ENCODE peak calls at places on chromosomes 12 and 14, in eight cellular contexts. I is pancreas; P is right atrium auricular region; R is CD8-positive, alpha-beta T cell; Y is upper lobe of right lung; T is esophagus squamous epithelium; L is uterus; V is SJSA1. N is an unnamed sample. For H3K4me1 and H3K9me3, the result is how much of the 10 kb centered on the place peaks cover.

GRCh38 chr14:71005076-71005475 is 97.8 kb downstream of the PCNX1 start:
- DNase-seq in R (no peak), L (no peak), V (no peak), T (no peak), I (no peak), P (no peak), Y (no peak), N (no peak)

GRCh38 chr12:46461907-46462605 is 89.5 kb upstream of the SLC38A2 start:
- DNase-seq in V (peak), P (no peak), L (no peak), T (no peak), I (no peak), R (no peak), Y (no peak), N (no peak)

GRCh38 chr12:115443351-115443938 is 759.5 kb upstream of the TBX3 start:
- DNase-seq in V (no peak), T (no peak), Y (no peak), R (no peak), P (no peak), I (no peak), L (no peak), N (no peak)

GRCh38 chr12:92538970-92539749 is 163.6 kb upstream of the PLEKHG7 start:
- DNase-seq in R (no peak), I (no peak), Y (no peak), P (no peak), V (no peak), T (no peak), L (peak), N (no peak)

GRCh38 chr12:39127401-39127800 is 222.0 kb upstream of the CPNE8 start:
- DNase-seq in P (no peak), I (no peak), T (no peak), Y (no peak), R (no peak), V (peak), L (no peak), N (no peak)

GRCh38 chr14:77059276-77059934 is 30.9 kb upstream of the IRF2BPL start:
- DNase-seq in I (no peak), V (peak), P (no peak), T (no peak), L (peak), Y (no peak), R (no peak), N (no peak)

GRCh38 chr12:49909826-49910225 is 6.1 kb upstream of the FAIM2 start:
- DNase-seq in I (no peak), V (no peak), Y (peak), T (no peak), L (no peak), R (no peak), P (no peak), N (peak)

GRCh38 chr14:24965934-24966593 is 83.9 kb downstream of the STXBP6 start:
- DNase-seq in L (peak), Y (no peak), R (no peak), I (no peak), P (peak), V (peak), T (no peak), N (no peak)

GRCh38 chr12:89363582-89363981 is 11.3 kb upstream of the DUSP6 start:
- DNase-seq in L (no peak), T (no peak), Y (no peak), I (no peak), V (no peak), P (no peak), R (no peak), N (no peak)

GRCh38 chr12:57389033-57389432 is 41.8 kb downstream of the R3HDM2 start:
- DNase-seq in P (no peak), V (peak), Y (no peak), T (no peak), L (no peak), I (no peak), R (no peak), N (no peak)

GRCh38 chr14:33335366-33335765 is 396.7 kb downstream of the NPAS3 start:
- DNase-seq in I (no peak), R (no peak), P (no peak), V (peak), L (no peak), T (no peak), Y (no peak), N (no peak)

GRCh38 chr14:61360796-61361526 is 39.6 kb downstream of the PRKCH start:
- DNase-seq in I (no peak), T (no peak), V (no peak), Y (no peak), P (no peak), R (no peak), L (no peak), N (no peak)

DNA sequence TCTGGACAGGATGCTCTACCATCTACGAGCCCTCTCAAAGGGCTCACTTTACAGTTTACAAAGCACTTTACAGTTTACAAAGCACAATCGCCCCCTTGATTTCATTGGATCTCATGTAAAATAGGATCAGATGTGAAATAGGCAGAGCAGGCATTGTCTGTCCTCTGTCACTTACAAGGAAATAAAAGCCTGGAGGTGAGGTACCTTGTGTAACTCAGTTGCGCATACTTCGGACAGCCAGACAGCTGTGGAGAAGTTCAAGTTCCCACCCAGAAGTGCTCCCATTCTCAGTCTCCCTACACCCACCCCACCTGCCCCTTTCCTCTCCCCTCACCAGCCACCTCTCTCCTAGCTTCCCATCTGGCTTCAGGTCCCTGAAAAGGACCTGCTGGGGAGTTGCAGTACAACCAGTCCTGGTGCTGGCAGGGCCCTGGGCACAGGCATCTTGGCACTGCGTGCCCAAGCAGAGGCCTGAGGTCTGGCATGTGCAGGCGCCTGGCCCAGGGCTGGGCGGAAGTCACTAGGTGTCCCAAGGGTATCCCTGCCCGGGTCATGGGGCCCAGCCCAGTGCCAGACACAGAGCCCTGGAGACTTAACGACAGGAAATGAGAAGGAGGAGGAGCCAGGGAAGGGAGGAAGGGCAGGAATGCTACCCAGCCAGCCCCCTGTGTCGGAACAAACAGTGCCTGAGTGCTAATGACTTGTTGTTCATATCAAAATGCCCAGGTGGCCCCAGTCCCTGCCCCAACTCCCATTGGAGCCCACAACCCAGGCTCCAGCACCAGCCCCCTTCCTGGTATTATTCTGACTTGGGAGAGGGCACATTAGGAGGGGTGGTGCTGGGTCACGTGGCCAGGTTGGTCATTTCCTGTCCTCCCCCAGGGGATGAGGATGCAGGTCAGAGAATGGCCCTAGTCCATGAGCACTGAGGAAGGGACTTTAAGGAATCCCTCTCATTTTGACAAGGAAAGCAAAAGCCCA is 5.4 kb downstream of the RAPGEF3 start:
- DNase-seq in Y (peak), P (peak), L (peak), T (no peak), I (peak), R (no peak), V (no peak), N (peak)
- H3K4me1 ChIP-seq in Y (half or more), P (under half), L (under half), T (half or more), I (under half), R (under half), V (under half), N (half or more)

GRCh38 chr12:75975692-75976091 is 55.9 kb downstream of the PHLDA1 start:
- DNase-seq in R (no peak), Y (no peak), V (no peak), L (no peak), P (no peak), T (no peak), I (no peak), N (no peak)
- H3K27ac ChIP-seq in R (no peak), Y (no peak), V (no peak), L (no peak), P (no peak), T (peak), I (no peak), N (no peak)

GRCh38 chr14:68986225-68986624 is 7.1 kb upstream of the ACTN1 start:
- DNase-seq in I (no peak), P (no peak), V (no peak), L (no peak), T (no peak), R (no peak), Y (no peak), N (no peak)
- H3K9me3 ChIP-seq in I (under half), P (under half), V (under half), L (under half), T (under half), R (under half), Y (under half), N (under half)

GRCh38 chr14:103623308-103623707 is 5.7 kb upstream of the KLC1 start:
- DNase-seq in T (no peak), Y (no peak), L (no peak), I (no peak), R (no peak), P (no peak), V (no peak), N (no peak)
- H3K4me1 ChIP-seq in T (under half), Y (under half), L (under half), I (under half), R (under half), P (under half), V (under half), N (under half)

DNA sequence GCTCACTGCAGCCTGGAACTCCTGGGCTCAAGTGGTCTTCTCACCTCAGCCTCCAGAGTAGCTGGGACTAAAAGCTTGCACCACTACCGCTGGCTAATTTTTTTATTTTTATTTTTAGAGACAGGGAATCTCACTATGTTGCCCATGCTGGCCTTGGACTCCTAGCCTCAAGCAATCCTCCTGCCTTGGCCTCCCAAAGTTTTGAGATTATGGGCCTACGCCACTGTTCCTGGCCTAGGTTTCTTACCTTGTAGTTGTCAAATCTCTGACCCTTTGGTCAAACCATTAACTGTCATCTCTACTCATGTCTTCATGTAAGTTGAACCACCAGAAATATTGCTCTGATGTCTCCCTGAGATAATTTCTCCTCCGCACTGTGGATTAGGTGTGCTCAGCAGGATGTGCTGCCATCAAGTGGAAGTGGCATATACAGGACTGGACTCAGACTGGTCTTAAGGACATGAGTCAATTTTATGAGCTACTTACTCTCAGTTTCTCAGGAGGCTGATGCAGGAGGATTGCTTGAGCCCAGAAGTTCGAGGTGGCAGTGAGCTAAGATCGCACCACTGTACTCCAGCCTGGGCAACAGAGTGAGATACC is 28.5 kb downstream of the ACTR6 start:
- DNase-seq in L (no peak), R (no peak), I (no peak), V (no peak), P (no peak), T (no peak), Y (no peak), N (no peak)
- H3K27ac ChIP-seq in L (no peak), R (no peak), I (no peak), V (no peak), P (no peak), T (no peak), Y (no peak), N (no peak)

DNA sequence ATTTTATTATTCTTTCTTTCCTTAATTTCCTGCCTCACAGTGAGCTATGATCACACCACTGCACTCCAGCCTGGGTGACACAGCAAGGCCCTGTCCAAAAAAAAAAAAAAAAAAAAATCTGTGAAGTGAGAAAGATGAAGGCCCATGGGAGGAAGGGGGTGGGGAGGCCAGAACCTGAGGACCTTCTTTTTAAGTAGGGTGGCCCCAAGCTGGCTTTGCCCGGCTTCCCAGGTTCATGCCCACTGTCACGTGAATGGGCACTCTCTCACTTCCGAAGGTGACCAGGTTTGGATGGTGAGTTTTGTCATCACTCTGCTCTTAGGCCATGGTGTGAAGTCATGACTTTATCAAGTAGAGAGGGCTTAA is 82.3 kb downstream of the TNFAIP2 start:
- DNase-seq in I (no peak), R (no peak), T (no peak), V (no peak), Y (no peak), L (peak), P (no peak), N (no peak)
- H3K9me3 ChIP-seq in I (under half), R (under half), T (under half), V (under half), Y (under half), L (under half), P (under half), N (under half)

DNA sequence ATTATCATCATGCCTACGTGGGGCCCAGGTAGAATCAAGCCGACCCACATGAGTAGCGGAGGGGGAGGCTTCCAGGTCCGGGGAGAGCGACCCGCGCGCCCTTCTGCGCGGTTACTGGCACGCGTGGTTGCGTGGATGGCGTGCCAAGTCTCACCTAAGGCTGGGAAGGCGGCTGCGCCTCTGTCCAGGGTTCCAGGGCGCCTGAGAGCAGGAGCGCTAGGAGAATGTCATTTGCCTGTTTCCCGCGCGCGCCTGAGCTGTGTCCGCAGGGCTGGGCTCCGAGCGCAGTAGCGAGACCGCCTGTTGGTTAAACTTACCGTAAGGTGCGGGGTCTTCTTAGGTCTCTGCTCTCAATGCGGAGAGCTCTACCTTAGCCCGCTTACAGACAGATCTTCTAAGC is 1539.3 kb upstream of the TMEM132C start:
- DNase-seq in Y (no peak), I (peak), L (no peak), T (no peak), P (no peak), R (no peak), V (no peak), N (no peak)
- H3K4me1 ChIP-seq in Y (under half), I (under half), L (under half), T (under half), P (under half), R (under half), V (under half), N (under half)

GRCh38 chr12:132967736-132968135 is 11.6 kb upstream of the ZNF605 start:
- DNase-seq in P (no peak), I (no peak), Y (no peak), T (no peak), V (no peak), L (no peak), R (no peak), N (no peak)

GRCh38 chr12:132966676-132967415 is 10.7 kb upstream of the ZNF605 start:
- DNase-seq in P (no peak), L (no peak), I (no peak), Y (no peak), R (no peak), T (no peak), V (no peak), N (no peak)

GRCh38 chr12:132965796-132966195 is 9.7 kb upstream of the ZNF605 start:
- DNase-seq in Y (no peak), V (no peak), L (no peak), P (no peak), T (no peak), I (no peak), R (no peak), N (no peak)
- H3K27ac ChIP-seq in Y (no peak), V (no peak), L (no peak), P (no peak), T (no peak), I (no peak), R (no peak), N (no peak)

GRCh38 chr14:26286066-26286791 is 311.6 kb downstream of the NOVA1 start:
- DNase-seq in I (no peak), L (peak), Y (no peak), T (no peak), R (no peak), P (no peak), V (no peak), N (no peak)

GRCh38 chr14:26281280-26281998 is 316.4 kb downstream of the NOVA1 start:
- DNase-seq in T (no peak), L (no peak), R (no peak), P (no peak), I (no peak), Y (no peak), V (no peak), N (no peak)

GRCh38 chr14:26290007-26290530 is 307.8 kb downstream of the NOVA1 start:
- DNase-seq in L (no peak), I (no peak), R (no peak), Y (no peak), T (no peak), P (no peak), V (no peak), N (no peak)

GRCh38 chr14:26282578-26282977 is 315.3 kb downstream of the NOVA1 start:
- DNase-seq in Y (no peak), R (no peak), P (no peak), I (no peak), V (no peak), T (no peak), L (no peak), N (no peak)

DNA sequence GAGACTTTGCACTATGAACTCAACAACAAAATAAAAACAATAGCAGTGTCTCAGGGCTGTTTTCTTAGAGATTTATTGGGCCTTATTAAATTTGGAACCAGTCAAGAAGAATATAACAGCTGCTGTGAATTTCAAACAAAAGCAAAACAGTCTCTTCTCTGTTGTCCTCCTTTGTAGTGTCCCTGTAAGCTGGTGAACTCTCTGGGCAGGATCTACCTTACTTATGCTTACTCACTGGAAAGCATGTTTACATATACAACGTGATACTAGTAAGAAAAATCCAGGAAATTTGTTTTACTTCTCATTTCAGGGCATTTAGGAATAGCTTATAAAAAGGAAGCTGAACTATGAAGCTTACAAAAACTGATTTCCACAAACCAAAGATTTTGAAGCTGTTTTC is 311.0 kb downstream of the NOVA1 start:
- DNase-seq in V (no peak), Y (no peak), R (no peak), L (no peak), T (no peak), P (no peak), I (no peak), N (no peak)
- H3K9me3 ChIP-seq in V (under half), Y (under half), R (under half), L (under half), T (under half), P (under half), I (under half), N (under half)

GRCh38 chr12:113259499-113259953 is 38.3 kb downstream of the TPCN1 start:
- DNase-seq in L (peak), I (peak), Y (no peak), P (peak), T (no peak), V (no peak), R (no peak), N (peak)

GRCh38 chr12:113260636-113261300 is 39.5 kb downstream of the TPCN1 start:
- DNase-seq in P (no peak), V (no peak), L (no peak), I (no peak), R (no peak), Y (no peak), T (no peak), N (no peak)

GRCh38 chr12:113257564-113257963 is 36.3 kb downstream of the TPCN1 start:
- DNase-seq in R (no peak), P (no peak), V (no peak), L (no peak), T (no peak), Y (no peak), I (no peak), N (no peak)

GRCh38 chr12:113261847-113262470 is 40.7 kb downstream of the TPCN1 start:
- DNase-seq in P (no peak), T (no peak), Y (no peak), L (no peak), I (no peak), V (no peak), R (no peak), N (no peak)

DNA sequence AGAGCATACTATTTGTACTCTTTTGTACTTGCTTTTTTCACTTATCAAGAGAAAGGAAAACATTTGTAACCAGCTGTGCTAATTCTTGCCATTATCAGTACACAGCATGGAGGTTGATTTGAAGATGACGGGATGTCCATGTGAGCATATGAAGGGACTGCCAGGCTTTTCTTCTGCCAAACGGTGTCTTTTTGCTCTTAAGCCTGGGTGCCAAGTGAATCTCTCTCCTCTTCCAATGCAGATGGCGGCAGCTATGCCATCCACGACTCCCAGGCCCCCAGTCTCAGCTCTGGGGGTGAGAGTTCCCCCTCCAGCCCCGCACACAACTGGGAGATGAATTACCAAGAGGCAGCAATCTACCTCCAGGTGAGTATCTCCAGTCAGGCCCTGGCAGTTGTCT is 38.9 kb downstream of the TPCN1 start:
- DNase-seq in V (no peak), R (no peak), P (no peak), L (no peak), T (no peak), Y (no peak), I (peak), N (no peak)
- H3K4me1 ChIP-seq in V (under half), R (under half), P (under half), L (under half), T (half or more), Y (under half), I (under half), N (under half)

N was measured in lower lobe of right lung.